ENCODE peak calls at places on chromosomes 4 and X, in six cellular contexts. K is fibroblast of the conjunctiva, Z is EH, Y is GM23248, L is dorsolateral prefrontal cortex, S is SHP77. E is an unnamed sample.

GRCh38 chr4:148059617-148060180 is 327.8 kb downstream of the ARHGAP10 start:
- DNase-seq in S (no peak), Y (no peak), L (no peak), Z (no peak), K (no peak), E (no peak)

GRCh38 chr4:186104114-186104894 is at the start of gene FAM149A:
- DNase-seq in K (no peak), L (no peak), S (no peak), Y (peak; percentile 12), Z (no peak), E (no peak)

GRCh38 chrX:134026732-134027311 is 41.4 kb upstream of the GPC3 start:
- DNase-seq in Y (peak; percentile 28), K (peak; percentile 41), S (no peak), Z (peak; percentile 10), L (no peak), E (no peak)

GRCh38 chr4:142168181-142168580 is 531.8 kb downstream of the IL15 start:
- DNase-seq in Y (no peak), K (no peak), L (no peak), Z (peak; percentile 79), S (no peak), E (no peak)

GRCh38 chr4:13920901-13921300 is 293.4 kb upstream of the BOD1L1 start:
- DNase-seq in Y (peak; percentile 99), L (no peak), S (no peak), Z (peak; percentile 100), K (peak; percentile 100), E (no peak)

GRCh38 chr4:128255906-128256305 is 31.7 kb downstream of the PGRMC2 start:
- DNase-seq in Z (no peak), K (no peak), Y (no peak), L (no peak), S (no peak), E (no peak)

GRCh38 chr4:59630235-59630634 is 1569.9 kb upstream of the ADGRL3 start:
- DNase-seq in Z (no peak), S (no peak), K (no peak), L (no peak), Y (no peak), E (no peak)

GRCh38 chrX:65406532-65406931 is 128.1 kb downstream of the LAS1L start:
- DNase-seq in S (no peak), K (no peak), Y (peak; percentile 24), Z (no peak), L (no peak), E (no peak)

GRCh38 chr4:17489123-17489522 is 22.8 kb downstream of the QDPR start:
- DNase-seq in Y (no peak), S (no peak), L (no peak), K (no peak), Z (no peak), E (no peak)

GRCh38 chrX:826026-826425 is 195.4 kb downstream of the SHOX start:
- DNase-seq in Y (peak; percentile 38), K (peak; percentile 49), Z (peak; percentile 97), S (no peak), L (no peak), E (no peak)

GRCh38 chr4:6655924-6656323 is 15.4 kb downstream of the MRFAP1 start:
- DNase-seq in L (no peak), S (no peak), Y (no peak), K (no peak), Z (no peak), E (no peak)

E was measured in SIG-M5.